ENCODE peak calls at places on chromosomes 1 and 21, in nine cellular contexts. W is stimulated activated CD8-positive, alpha-beta memory T cell treated with anti-CD3 and anti-CD28 coated beads, Interleukin-4, amount 100 ng/mL, for 4 hours; P is hypothalamus; E is stimulated activated CD4-positive, alpha-beta T cell treated with anti-CD3 and anti-CD28 coated beads, TNF-alpha, amount 100 ng/mL, for 48 hours; R is pancreas; T is Karpas-422; Z is activated CD4-positive, alpha-beta T cell treated with anti-CD3 and anti-CD28 coated beads, Interleukin-2, amount 50 U/mL, for 24 hours; S is HTR-8/SVneo; N is adipocyte. B is an unnamed sample.
A peak's percentile ranks its signal among the peaks of the same experiment; 100 is the strongest.

GRCh38 chr1:54069792-54070548 is 16.6 kb downstream of the TCEANC2 start:
- DNase-seq in W (no peak), P (no peak), E (no peak), R (no peak), T (peak; percentile 78), Z (no peak), S (peak; percentile 63), N (peak; percentile 81), B (no peak)

GRCh38 chr1:84412316-84412942 is 14.1 kb downstream of the DNASE2B start:
- DNase-seq in W (no peak), P (no peak), E (no peak), R (no peak), T (no peak), Z (no peak), S (no peak), N (peak; percentile 82), B (no peak)

GRCh38 chr1:21262282-21263051 is 27.8 kb downstream of the ECE1 start:
- DNase-seq in W (no peak), P (no peak), E (no peak), R (peak; percentile 90), T (no peak), Z (no peak), S (no peak), N (peak; percentile 78), B (peak; percentile 90)

GRCh38 chr1:204569478-204569877 is 53.3 kb downstream of the MDM4 start:
- DNase-seq in W (no peak), P (no peak), E (no peak), R (no peak), T (no peak), Z (no peak), S (no peak), N (no peak), B (no peak)

GRCh38 chr21:35366348-35367085 is 317.4 kb upstream of the RUNX1 start:
- DNase-seq in W (no peak), P (no peak), E (no peak), R (no peak), T (no peak), Z (no peak), S (no peak), N (peak; percentile 95), B (no peak)

GRCh38 chr1:18505666-18506065 is 24.9 kb downstream of the KLHDC7A start:
- DNase-seq in W (no peak), P (no peak), E (no peak), R (no peak), T (no peak), Z (no peak), S (no peak), N (no peak), B (no peak)

GRCh38 chr1:82317671-82318070 is 516.9 kb downstream of the ADGRL2 start:
- DNase-seq in W (no peak), P (no peak), E (no peak), R (no peak), T (no peak), Z (no peak), S (no peak), N (no peak), B (no peak)

GRCh38 chr1:9009438-9010366 is 16.5 kb downstream of the SLC2A7 start:
- DNase-seq in W (no peak), P (no peak), E (no peak), R (no peak), T (peak; percentile 79), Z (no peak), S (peak; percentile 41), N (no peak), B (peak; percentile 12)

GRCh38 chr1:25906644-25907300 is 553 bp upstream of the STMN1 start:
- DNase-seq in W (no peak), P (no peak), E (no peak), R (peak; percentile 81), T (no peak), Z (no peak), S (no peak), N (peak; percentile 14), B (peak; percentile 42)

GRCh38 chr21:43600642-43601397 is 58.5 kb downstream of the HSF2BP start:
- DNase-seq in W (no peak), P (no peak), E (no peak), R (no peak), T (no peak), Z (no peak), S (peak; percentile 78), N (peak; percentile 95), B (no peak)

GRCh38 chr1:24308365-24309015 is 10.7 kb upstream of the GRHL3 start:
- DNase-seq in W (no peak), P (no peak), E (no peak), R (no peak), T (peak; percentile 56), Z (no peak), S (no peak), N (no peak), B (no peak)